ENCODE peak calls at places on chromosomes 1 and 21, in four cellular contexts. F is T-helper 9 cell; Q is naive thymus-derived CD8-positive, alpha-beta T cell; G is T-cell. R is an unnamed sample.

GRCh38 chr1:44489481-44489880 is 84.4 kb downstream of the RNF220 start:
- DNase-seq in G (no peak), F (no peak), Q (no peak), R (peak; percentile 52)

GRCh38 chr1:192766009-192766625 is 42.7 kb upstream of the RGS2 start:
- DNase-seq in G (no peak), F (no peak), Q (no peak), R (peak; percentile 70)

GRCh38 chr1:62325696-62326095 is 6.5 kb upstream of the KANK4 start:
- DNase-seq in Q (no peak), F (no peak), G (no peak), R (peak; percentile 15)

GRCh38 chr1:184789899-184790298 is 35.2 kb upstream of the EDEM3 start:
- DNase-seq in F (no peak), G (no peak), Q (no peak), R (no peak)

GRCh38 chr21:29376556-29376955 is 77.8 kb downstream of the BACH1 start:
- DNase-seq in F (peak; percentile 7), Q (peak; percentile 15), G (peak; percentile 30), R (peak; percentile 59)

GRCh38 chr1:162905174-162905573 is 44.2 kb upstream of the CCDC190 start:
- DNase-seq in Q (no peak), G (no peak), F (no peak), R (no peak)

GRCh38 chr1:95582191-95582590 is 348.2 kb downstream of the RWDD3 start:
- DNase-seq in F (no peak), Q (no peak), G (no peak), R (no peak)

GRCh38 chr1:231757101-231757404 is 130.5 kb downstream of the DISC1 start:
- DNase-seq in Q (no peak), F (no peak), G (no peak), R (no peak)

GRCh38 chr1:23019851-23020625 is 770 bp downstream of the KDM1A start:
- DNase-seq in G (peak; percentile 24), Q (peak; percentile 17), F (no peak), R (peak; percentile 45)

GRCh38 chr1:177341773-177342172 is 171.0 kb downstream of the BRINP2 start:
- DNase-seq in Q (no peak), F (no peak), G (no peak), R (no peak)

GRCh38 chr1:29289493-29289892 is 53.2 kb downstream of the PTPRU start:
- DNase-seq in G (no peak), F (no peak), Q (no peak), R (no peak)

GRCh38 chr1:7932524-7933149 is 8.0 kb downstream of the TNFRSF9 start:
- DNase-seq in F (no peak), G (no peak), Q (no peak), R (no peak)

GRCh38 chr21:42640486-42640885 is 12.9 kb upstream of the PDE9A start:
- DNase-seq in Q (no peak), F (no peak), G (no peak), R (no peak)

GRCh38 chr1:56133517-56134472 is 445.6 kb downstream of the PLPP3 start:
- DNase-seq in G (no peak), F (no peak), Q (no peak), R (no peak)

GRCh38 chr1:56686171-56686570 is 41.1 kb downstream of the PRKAA2 start:
- DNase-seq in G (no peak), F (no peak), Q (no peak), R (peak; percentile 39)

GRCh38 chr21:17731554-17731953 is 87.6 kb downstream of the C21orf91 start:
- DNase-seq in F (no peak), Q (no peak), G (no peak), R (no peak)

GRCh38 chr1:43044572-43045361 is 86.1 kb upstream of the SLC2A1 start:
- DNase-seq in G (no peak), Q (no peak), F (no peak), R (no peak)

GRCh38 chr1:56509713-56510641 is 69.4 kb downstream of the PLPP3 start:
- DNase-seq in Q (no peak), F (no peak), G (no peak), R (no peak)

GRCh38 chr1:25519624-25520023 is 23.8 kb upstream of the LDLRAP1 start:
- DNase-seq in F (no peak), Q (no peak), G (no peak), R (peak; percentile 30)

GRCh38 chr21:15441060-15441493 is 288.7 kb upstream of the USP25 start:
- DNase-seq in Q (no peak), F (no peak), G (no peak), R (no peak)

GRCh38 chr1:240763771-240764170 is 151.8 kb upstream of the GREM2 start:
- DNase-seq in F (no peak), Q (no peak), G (no peak), R (no peak)

R was measured in PC-3.